ENCODE peak calls at places on chromosomes 12 and 14, in seven cellular contexts. C, R, F, T, Q, K and A are unnamed samples. For H3K4me1, the result is how much of the 10 kb centered on the place peaks cover.

GRCh38 chr12:2624543-2625266 is 170.1 kb upstream of the FKBP4 start:
- DNase-seq in C (peak), R (no peak), F (peak), T (no peak), Q (no peak), K (peak), A (no peak)

GRCh38 chr14:71704210-71704609 is 228.0 kb upstream of the RGS6 start:
- DNase-seq in C (no peak), R (no peak), F (no peak), T (no peak), Q (no peak), K (no peak), A (no peak)

GRCh38 chr14:101972126-101972785 is 7.9 kb downstream of the DYNC1H1 start:
- DNase-seq in C (peak), R (no peak), F (peak), T (peak), Q (peak), K (peak), A (peak)

GRCh38 chr14:90829677-90830076 is 13.4 kb upstream of the TTC7B start:
- DNase-seq in C (no peak), R (no peak), F (no peak), T (no peak), Q (no peak), K (peak), A (no peak)

GRCh38 chr12:19689801-19690472 is 250.6 kb downstream of the AEBP2 start:
- DNase-seq in C (no peak), R (no peak), F (no peak), T (no peak), Q (no peak), K (no peak), A (no peak)

GRCh38 chr12:105330938-105331804 is 680 bp downstream of the C12orf75 start:
- DNase-seq in C (peak), R (no peak), F (peak), T (peak), Q (no peak), K (peak), A (no peak)

GRCh38 chr12:110657747-110658146 is 31.2 kb downstream of the HVCN1 start:
- DNase-seq in C (no peak), R (no peak), F (no peak), T (no peak), Q (no peak), K (no peak), A (peak)

GRCh38 chr14:104284636-104285482 is 146.5 kb downstream of the KIF26A start:
- DNase-seq in C (no peak), R (no peak), F (no peak), T (no peak), Q (no peak), K (peak), A (no peak)

GRCh38 chr14:24317141-24317927 is 6.0 kb downstream of the LTB4R start:
- DNase-seq in C (no peak), R (no peak), F (no peak), T (no peak), Q (no peak), K (no peak), A (no peak)

GRCh38 chr14:61533513-61534255 is 161.6 kb upstream of the HIF1A start:
- DNase-seq in C (no peak), R (no peak), F (no peak), T (no peak), Q (no peak), K (no peak), A (no peak)

GRCh38 chr12:105444809-105445102 is 114.3 kb downstream of the C12orf75 start:
- DNase-seq in C (no peak), R (no peak), F (no peak), T (no peak), Q (no peak), K (no peak), A (no peak)

GRCh38 chr14:101466456-101467180 is 94.7 kb upstream of the DIO3 start:
- DNase-seq in C (no peak), R (no peak), F (no peak), T (no peak), Q (no peak), K (no peak), A (no peak)

GRCh38 chr12:131280426-131280825 is 326.7 kb downstream of the ADGRD1 start:
- DNase-seq in C (no peak), R (no peak), F (no peak), T (peak), Q (no peak), K (no peak), A (no peak)

GRCh38 chr12:77599782-77600491 is 230.8 kb upstream of the NAV3 start:
- DNase-seq in C (no peak), R (no peak), F (no peak), T (no peak), Q (no peak), K (no peak), A (no peak)

GRCh38 chr12:12182926-12183325 is 83.9 kb downstream of the LRP6 start:
- DNase-seq in C (no peak), R (no peak), F (no peak), T (peak), Q (no peak), K (no peak), A (no peak)

GRCh38 chr14:33184587-33184986 is 245.9 kb downstream of the NPAS3 start:
- DNase-seq in C (no peak), R (no peak), F (peak), T (no peak), Q (no peak), K (no peak), A (no peak)

GRCh38 chr14:89065879-89066278 is 241.4 kb downstream of the TTC8 start:
- DNase-seq in C (no peak), R (no peak), F (no peak), T (no peak), Q (no peak), K (no peak), A (no peak)

GRCh38 chr14:76876076-76876475 is 49.9 kb downstream of the LRRC74A start:
- DNase-seq in C (peak), R (no peak), F (peak), T (peak), Q (peak), K (peak), A (peak)

GRCh38 chr14:74945261-74945851 is 10.0 kb downstream of the PGF start:
- DNase-seq in C (peak), R (no peak), F (peak), T (no peak), Q (no peak), K (peak), A (no peak)

GRCh38 chr14:73762375-73762822 is 48.2 kb upstream of the PNMA1 start:
- DNase-seq in C (peak), R (no peak), F (peak), T (no peak), Q (no peak), K (no peak), A (no peak)

GRCh38 chr14:73763396-73763795 is 49.2 kb upstream of the PNMA1 start:
- DNase-seq in C (peak), R (no peak), F (no peak), T (no peak), Q (no peak), K (no peak), A (no peak)

GRCh38 chr14:73761621-73762355 is 47.6 kb upstream of the PNMA1 start:
- DNase-seq in C (no peak), R (no peak), F (no peak), T (no peak), Q (no peak), K (no peak), A (peak)

GRCh38 chr14:73764881-73765280 is 50.7 kb upstream of the PNMA1 start:
- DNase-seq in C (no peak), R (no peak), F (no peak), T (no peak), Q (peak), K (peak), A (no peak)

GRCh38 chr14:73764406-73764805 is 50.2 kb upstream of the PNMA1 start:
- DNase-seq in C (no peak), R (no peak), F (no peak), T (peak), Q (no peak), K (no peak), A (no peak)
- H3K4me1 ChIP-seq in C (under half), R (half or more), F (half or more), T (under half), Q (under half), K (half or more), A (under half)

GRCh38 chr12:119835068-119835467 is 42.1 kb downstream of the CIT start:
- DNase-seq in C (peak), R (no peak), F (peak), T (no peak), Q (no peak), K (no peak), A (no peak)
- TF ChIP-seq CTCF in C (no peak), R (no peak), F (no peak), T (no peak), Q (no peak), K (no peak), A (no peak)

GRCh38 chr14:68309631-68310030 is 483.2 kb downstream of the ZFP36L1 start:
- DNase-seq in C (no peak), R (no peak), F (no peak), T (no peak), Q (no peak), K (no peak), A (no peak)
- H3K4me1 ChIP-seq in C (under half), R (under half), F (under half), T (under half), Q (under half), K (under half), A (under half)

GRCh38 chr14:50070230-50070629 is 46.1 kb downstream of the VCPKMT start:
- DNase-seq in C (no peak), R (no peak), F (no peak), T (no peak), Q (no peak), K (no peak), A (no peak)
- TF ChIP-seq CTCF in C (no peak), R (no peak), F (no peak), T (no peak), Q (no peak), K (no peak), A (no peak)

GRCh38 chr14:22509751-22510300 is 79.2 kb downstream of the DAD1 start:
- DNase-seq in C (no peak), R (no peak), F (no peak), T (no peak), Q (no peak), K (no peak), A (no peak)
- H3K4me1 ChIP-seq in C (under half), R (under half), F (under half), T (under half), Q (under half), K (under half), A (under half)

GRCh38 chr14:49505026-49505766 is 81.0 kb downstream of the RPS29 start:
- DNase-seq in C (peak), R (no peak), F (peak), T (no peak), Q (no peak), K (no peak), A (no peak)

GRCh38 chr14:49508124-49508523 is 78.1 kb downstream of the RPS29 start:
- DNase-seq in C (no peak), R (no peak), F (no peak), T (no peak), Q (no peak), K (no peak), A (no peak)

GRCh38 chr14:49512147-49512551 is 74.0 kb downstream of the RPS29 start:
- DNase-seq in C (no peak), R (no peak), F (peak), T (no peak), Q (no peak), K (no peak), A (no peak)

GRCh38 chr14:49512571-49512970 is 73.6 kb downstream of the RPS29 start:
- DNase-seq in C (no peak), R (no peak), F (no peak), T (no peak), Q (no peak), K (no peak), A (no peak)

GRCh38 chr14:49506650-49507049 is 79.5 kb downstream of the RPS29 start:
- DNase-seq in C (no peak), R (no peak), F (no peak), T (no peak), Q (no peak), K (no peak), A (no peak)
- TF ChIP-seq CTCF in C (no peak), R (no peak), F (no peak), T (no peak), Q (no peak), K (no peak), A (no peak)